ENCODE peak calls at places on chromosome 10, in six cellular contexts. C, T, P, W, O and G are unnamed samples.

GRCh38 chr10:34407227-34407626 is 407.9 kb downstream of the PARD3 start:
- DNase-seq in C (no peak), T (no peak), P (peak; percentile 64), W (no peak), O (no peak), G (peak; percentile 70)

GRCh38 chr10:104380336-104380735 is 26.7 kb downstream of the CFAP58 start:
- DNase-seq in C (no peak), T (no peak), P (no peak), W (no peak), O (no peak), G (no peak)

GRCh38 chr10:23293145-23293724 is 51.4 kb downstream of the C10orf67 start:
- DNase-seq in C (no peak), T (no peak), P (peak; percentile 9), W (peak; percentile 10), O (no peak), G (peak; percentile 33)

GRCh38 chr10:91694170-91694794 is 61.4 kb upstream of the PPP1R3C start:
- DNase-seq in C (no peak), T (peak; percentile 13), P (peak; percentile 51), W (peak; percentile 54), O (no peak), G (peak; percentile 48)

GRCh38 chr10:75356484-75356883 is 45.1 kb downstream of the ZNF503 start:
- DNase-seq in C (no peak), T (no peak), P (no peak), W (no peak), O (no peak), G (no peak)

GRCh38 chr10:118311505-118311904 is 30.6 kb downstream of the FAM204A start:
- DNase-seq in C (no peak), T (no peak), P (no peak), W (no peak), O (no peak), G (no peak)

GRCh38 chr10:123390332-123390731 is 236.1 kb downstream of the BUB3 start:
- DNase-seq in C (no peak), T (no peak), P (no peak), W (no peak), O (no peak), G (no peak)

GRCh38 chr10:3339121-3339520 is 166.5 kb upstream of the PITRM1 start:
- DNase-seq in C (no peak), T (no peak), P (no peak), W (no peak), O (no peak), G (no peak)

GRCh38 chr10:69407621-69408301 is 9.0 kb downstream of the TACR2 start:
- DNase-seq in C (peak; percentile 65), T (no peak), P (no peak), W (peak; percentile 58), O (no peak), G (peak; percentile 31)

GRCh38 chr10:24847476-24847875 is 104.9 kb downstream of the PRTFDC1 start:
- DNase-seq in C (no peak), T (no peak), P (peak; percentile 13), W (no peak), O (no peak), G (no peak)

GRCh38 chr10:77911535-77912123 is 14.9 kb downstream of the DLG5 start:
- DNase-seq in C (no peak), T (no peak), P (peak; percentile 47), W (peak; percentile 87), O (no peak), G (no peak)
- TF ChIP-seq CTCF in C (no peak), T (no peak), P (no peak), W (peak; percentile 4), O (no peak), G (no peak)

DNA sequence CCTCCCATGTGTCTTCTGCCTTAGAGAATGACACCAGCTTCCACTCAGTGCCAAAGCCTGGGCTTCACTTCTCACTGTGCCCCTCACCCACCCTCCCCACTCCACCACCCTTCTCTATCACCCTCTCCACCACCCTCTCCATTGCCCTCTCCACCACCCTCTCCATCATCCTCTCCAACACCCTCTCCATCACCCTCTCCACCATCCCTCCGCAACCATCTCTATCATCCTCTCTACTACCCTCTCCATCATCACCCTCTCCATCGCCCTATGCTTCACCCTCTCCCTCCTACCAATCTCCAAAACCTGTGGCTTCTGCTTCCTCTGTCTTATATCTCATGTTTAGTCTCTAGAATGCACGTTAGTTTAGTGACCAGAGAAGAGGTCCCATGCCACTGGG is 91.0 kb upstream of the TMEM72 start:
- DNase-seq in C (no peak), T (no peak), P (no peak), W (no peak), O (no peak), G (no peak)
- TF ChIP-seq POLR2A in C (no peak), T (no peak), P (no peak), W (no peak), O (no peak), G (no peak)

GRCh38 chr10:13844651-13845050 is 257.9 kb downstream of the PRPF18 start:
- DNase-seq in C (no peak), T (no peak), P (peak; percentile 34), W (no peak), O (no peak), G (peak; percentile 41)
- TF ChIP-seq CTCF in C (no peak), T (no peak), P (no peak), W (no peak), O (no peak), G (no peak)

GRCh38 chr10:101818958-101819633 is 852 bp upstream of the OGA start:
- DNase-seq in C (no peak), T (peak; percentile 49), P (no peak), W (no peak), O (no peak), G (no peak)

GRCh38 chr10:101816375-101816773 is 1.9 kb downstream of the OGA start:
- DNase-seq in C (no peak), T (no peak), P (no peak), W (no peak), O (no peak), G (no peak)

GRCh38 chr10:101817542-101818118 is 614 bp downstream of the OGA start:
- DNase-seq in C (peak; percentile 88), T (peak; percentile 91), P (peak; percentile 95), W (peak; percentile 74), O (peak; percentile 89), G (peak; percentile 86)

GRCh38 chr10:101816913-101817541 is 1.2 kb downstream of the OGA start:
- DNase-seq in C (no peak), T (no peak), P (no peak), W (no peak), O (no peak), G (no peak)

GRCh38 chr10:101818119-101818957 is at the start of gene OGA:
- DNase-seq in C (peak; percentile 99), T (peak; percentile 98), P (peak; percentile 100), W (peak; percentile 97), O (peak; percentile 98), G (peak; percentile 100)
- TF ChIP-seq POLR2A in C (peak; percentile 96), T (peak; percentile 97), P (peak; percentile 93), W (peak; percentile 86), O (peak; percentile 98), G (peak; percentile 87)

GRCh38 chr10:109871476-109871875 is 51.8 kb downstream of the XPNPEP1 start:
- DNase-seq in C (no peak), T (no peak), P (no peak), W (no peak), O (no peak), G (no peak)

GRCh38 chr10:109862738-109863137 is 60.6 kb downstream of the XPNPEP1 start:
- DNase-seq in C (no peak), T (no peak), P (no peak), W (no peak), O (no peak), G (no peak)

GRCh38 chr10:109866995-109867635 is 56.2 kb downstream of the XPNPEP1 start:
- DNase-seq in C (no peak), T (no peak), P (peak; percentile 24), W (no peak), O (no peak), G (peak; percentile 29)

GRCh38 chr10:109863775-109864174 is 59.5 kb downstream of the XPNPEP1 start:
- DNase-seq in C (no peak), T (no peak), P (no peak), W (no peak), O (no peak), G (no peak)

GRCh38 chr10:109866168-109866994 is 56.9 kb downstream of the XPNPEP1 start:
- DNase-seq in C (no peak), T (no peak), P (peak; percentile 16), W (no peak), O (no peak), G (peak; percentile 13)
- TF ChIP-seq CTCF in C (peak; percentile 36), T (no peak), P (peak; percentile 35), W (peak; percentile 22), O (no peak), G (peak; percentile 15)

DNA sequence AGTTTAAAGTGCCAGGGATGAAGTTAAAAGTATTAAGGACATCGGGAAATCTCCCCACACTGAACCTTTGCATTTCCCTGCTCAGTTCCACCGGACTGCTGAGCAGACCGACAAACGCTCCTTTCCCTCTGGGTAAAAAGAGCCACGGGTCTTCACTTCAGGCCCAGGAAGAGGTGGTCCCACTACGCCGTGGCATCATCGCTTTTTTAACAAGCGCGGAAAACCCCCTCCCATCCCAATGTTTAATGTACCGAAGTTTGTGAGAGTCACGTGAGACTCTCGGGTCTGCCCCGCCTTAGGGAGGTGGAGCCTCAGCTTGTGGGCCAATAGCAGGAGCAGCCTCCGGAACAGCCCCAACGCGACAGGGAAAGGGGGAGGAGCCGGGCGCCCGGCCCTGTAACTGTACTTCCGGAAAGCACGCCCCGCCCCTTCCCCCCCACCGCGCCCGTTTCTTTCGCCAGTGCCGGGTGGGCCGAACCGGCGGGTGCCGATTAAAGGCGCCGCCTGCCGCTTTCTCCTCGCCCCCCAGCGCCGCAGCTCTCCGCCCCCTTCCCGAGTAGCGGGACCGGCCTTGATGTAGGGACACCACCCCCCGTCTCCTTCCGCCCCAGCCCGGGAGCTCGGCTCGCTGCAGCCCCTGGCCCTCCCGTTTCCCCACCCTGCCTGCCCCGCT is 2.3 kb upstream of the TRIM8 start:
- DNase-seq in C (peak; percentile 99), T (peak; percentile 99), P (peak; percentile 97), W (peak; percentile 94), O (peak; percentile 99), G (peak; percentile 98)
- TF ChIP-seq POLR2A in C (peak; percentile 89), T (peak; percentile 92), P (peak; percentile 62), W (peak; percentile 21), O (peak; percentile 74), G (peak; percentile 73)

GRCh38 chr10:128128582-128128981 is 2.4 kb upstream of the MKI67 start:
- DNase-seq in C (no peak), T (no peak), P (no peak), W (no peak), O (no peak), G (no peak)

GRCh38 chr10:128125416-128125943 is 743 bp downstream of the MKI67 start:
- DNase-seq in C (no peak), T (peak; percentile 40), P (no peak), W (no peak), O (peak; percentile 86), G (peak; percentile 12)

GRCh38 chr10:128124813-128125403 is 1.3 kb downstream of the MKI67 start:
- DNase-seq in C (no peak), T (peak; percentile 11), P (no peak), W (peak; percentile 26), O (peak; percentile 7), G (peak; percentile 8)

GRCh38 chr10:128123853-128124252 is 2.4 kb downstream of the MKI67 start:
- DNase-seq in C (no peak), T (no peak), P (no peak), W (no peak), O (no peak), G (no peak)

GRCh38 chr10:128125944-128126764 is at the start of gene MKI67:
- DNase-seq in C (peak; percentile 90), T (peak; percentile 91), P (peak; percentile 83), W (peak; percentile 86), O (peak; percentile 94), G (peak; percentile 90)
- TF ChIP-seq CTCF in C (no peak), T (no peak), P (no peak), W (no peak), O (no peak), G (no peak)

GRCh38 chr10:127456122-127456521 is 93.0 kb upstream of the NPS start:
- DNase-seq in C (no peak), T (no peak), P (no peak), W (no peak), O (no peak), G (no peak)
- TF ChIP-seq POLR2A in C (no peak), T (no peak), P (no peak), W (no peak), O (no peak), G (no peak)